ENCODE peak calls at places on chromosomes 1 and 21, in six cellular contexts. O, M, F, E, G and C are unnamed samples.

GRCh38 chr1:51729824-51730284 is 113.0 kb downstream of the OSBPL9 start:
- DNase-seq in O (no peak), G (no peak), M (no peak), F (no peak), E (no peak), C (no peak)

GRCh38 chr1:172321429-172321828 is 99.1 kb upstream of the C1orf105 start:
- DNase-seq in G (no peak), E (no peak), F (no peak), O (no peak), M (no peak), C (no peak)

GRCh38 chr21:27429612-27430361 is 462.9 kb upstream of the ADAMTS5 start:
- DNase-seq in E (no peak), G (no peak), F (no peak), M (no peak), O (no peak), C (no peak)

GRCh38 chr1:221728037-221728505 is 13.8 kb downstream of the DUSP10 start:
- DNase-seq in G (no peak), O (no peak), M (no peak), F (no peak), E (no peak), C (no peak)

GRCh38 chr1:57307382-57307781 is 116.5 kb downstream of the DAB1 start:
- DNase-seq in E (no peak), M (no peak), G (no peak), F (no peak), O (peak), C (no peak)

GRCh38 chr1:87197156-87197555 is 131.5 kb upstream of the LMO4 start:
- DNase-seq in F (no peak), G (no peak), E (no peak), O (no peak), M (no peak), C (no peak)

GRCh38 chr1:216723274-216723780 is at the start of gene ESRRG:
- DNase-seq in G (peak), F (no peak), M (no peak), E (peak), O (no peak), C (no peak)

GRCh38 chr21:25657140-25657539 is 18.1 kb downstream of the JAM2 start:
- DNase-seq in E (no peak), M (no peak), O (no peak), F (no peak), G (no peak), C (no peak)

GRCh38 chr1:109782927-109783326 is 19.2 kb upstream of the EPS8L3 start:
- DNase-seq in M (no peak), F (no peak), O (no peak), E (no peak), G (no peak), C (no peak)

GRCh38 chr1:162023547-162024501 is at the start of gene OLFML2B:
- DNase-seq in G (peak), E (peak), O (peak), F (peak), M (peak), C (peak)

GRCh38 chr1:5473268-5473667 is 519.0 kb downstream of the NPHP4 start:
- DNase-seq in M (no peak), O (no peak), E (no peak), F (no peak), G (no peak), C (no peak)

GRCh38 chr1:54234284-54234683 is 34.3 kb downstream of the MRPL37 start:
- DNase-seq in O (no peak), F (no peak), E (no peak), M (no peak), G (no peak), C (no peak)

GRCh38 chr1:192626366-192627179 is 9.4 kb upstream of the RGS13 start:
- DNase-seq in G (no peak), E (no peak), F (no peak), O (no peak), M (no peak), C (no peak)

GRCh38 chr1:187476671-187477070 is 647.9 kb downstream of the PLA2G4A start:
- DNase-seq in E (no peak), F (no peak), M (no peak), G (no peak), O (no peak), C (no peak)

GRCh38 chr1:226111109-226111864 is 48.8 kb downstream of the H3-3A start:
- DNase-seq in O (no peak), M (no peak), G (no peak), F (no peak), E (no peak), C (no peak)

GRCh38 chr1:169108897-169109560 is 2.5 kb downstream of the ATP1B1 start:
- DNase-seq in F (no peak), E (no peak), O (no peak), M (no peak), G (peak), C (peak)

GRCh38 chr1:66452162-66452561 is 81.8 kb upstream of the SGIP1 start:
- DNase-seq in F (no peak), M (no peak), E (no peak), G (no peak), O (no peak), C (peak)

GRCh38 chr21:29625990-29626389 is 313.8 kb downstream of the GRIK1 start:
- DNase-seq in G (no peak), E (no peak), O (no peak), F (no peak), M (no peak), C (no peak)

GRCh38 chr21:44485254-44485793 is 30.0 kb downstream of the LRRC3 start:
- DNase-seq in G (no peak), E (peak), F (no peak), O (peak), M (peak), C (no peak)

GRCh38 chr21:45590726-45591618 is 48.7 kb upstream of the SLC19A1 start:
- DNase-seq in O (peak), M (peak), E (no peak), F (no peak), G (no peak), C (no peak)

GRCh38 chr1:229971141-229971540 is 95.9 kb upstream of the GALNT2 start:
- DNase-seq in M (no peak), E (no peak), G (no peak), F (no peak), O (no peak), C (no peak)

GRCh38 chr21:17491716-17492414 is 21.0 kb upstream of the CXADR start:
- DNase-seq in G (peak), E (no peak), F (peak), M (no peak), O (no peak), C (peak)

GRCh38 chr1:174114788-174115448 is 44.4 kb upstream of the RABGAP1L start:
- DNase-seq in F (peak), E (no peak), O (no peak), M (no peak), G (peak), C (peak)